ENCODE peak calls at places on chromosome 3, in ten cellular contexts. Q, X, L, H, C, W, S, V, T and A are unnamed samples.

GRCh38 chr3:32258869-32259268 is 20.4 kb downstream of the CMTM8 start:
- DNase-seq in Q (no peak), X (no peak), L (no peak), H (no peak), C (no peak), W (no peak), S (no peak), V (no peak), T (no peak), A (no peak)

GRCh38 chr3:190258634-190259033 is 63.6 kb downstream of the CLDN1 start:
- DNase-seq in Q (no peak), X (no peak), L (no peak), H (no peak), C (no peak), W (no peak), S (peak), V (no peak), T (no peak), A (no peak)

GRCh38 chr3:156483426-156483825 is 71.5 kb downstream of the SSR3 start:
- DNase-seq in Q (no peak), X (no peak), L (no peak), H (no peak), C (no peak), W (peak), S (no peak), V (no peak), T (no peak), A (no peak)

GRCh38 chr3:112111785-112112402 is 21.2 kb downstream of the GCSAM start:
- DNase-seq in Q (no peak), X (no peak), L (peak), H (peak), C (peak), W (peak), S (peak), V (no peak), T (no peak), A (peak)

GRCh38 chr3:188321258-188321657 is 167.3 kb downstream of the LPP start:
- DNase-seq in Q (no peak), X (no peak), L (no peak), H (no peak), C (no peak), W (no peak), S (no peak), V (no peak), T (no peak), A (peak)

GRCh38 chr3:193589616-193590015 is 3.4 kb upstream of the OPA1 start:
- DNase-seq in Q (no peak), X (no peak), L (no peak), H (no peak), C (no peak), W (no peak), S (no peak), V (no peak), T (no peak), A (no peak)

GRCh38 chr3:120641696-120642246 is 40.3 kb downstream of the HGD start:
- DNase-seq in Q (no peak), X (no peak), L (no peak), H (no peak), C (no peak), W (no peak), S (no peak), V (no peak), T (no peak), A (no peak)

GRCh38 chr3:22940285-22940684 is 262.8 kb upstream of the UBE2E2 start:
- DNase-seq in Q (no peak), X (no peak), L (no peak), H (no peak), C (no peak), W (no peak), S (no peak), V (no peak), T (no peak), A (no peak)

GRCh38 chr3:148723591-148723990 is 25.9 kb downstream of the AGTR1 start:
- DNase-seq in Q (no peak), X (no peak), L (peak), H (no peak), C (no peak), W (no peak), S (peak), V (no peak), T (no peak), A (no peak)

GRCh38 chr3:179750720-179751328 is 98.0 kb downstream of the USP13 start:
- DNase-seq in Q (no peak), X (no peak), L (peak), H (no peak), C (no peak), W (peak), S (peak), V (no peak), T (no peak), A (no peak)

GRCh38 chr3:12296511-12296910 is 7.6 kb downstream of the PPARG start:
- DNase-seq in Q (no peak), X (no peak), L (no peak), H (no peak), C (no peak), W (no peak), S (no peak), V (no peak), T (no peak), A (no peak)

GRCh38 chr3:129530331-129530761 is 1.9 kb downstream of the RHO start:
- DNase-seq in Q (no peak), X (no peak), L (peak), H (no peak), C (no peak), W (no peak), S (no peak), V (no peak), T (peak), A (no peak)

GRCh38 chr3:123388050-123388449 is 60.8 kb downstream of the ADCY5 start:
- DNase-seq in Q (peak), X (no peak), L (no peak), H (no peak), C (no peak), W (no peak), S (no peak), V (no peak), T (no peak), A (no peak)

GRCh38 chr3:100144255-100144866 is 30.1 kb upstream of the FILIP1L start:
- DNase-seq in Q (no peak), X (no peak), L (no peak), H (no peak), C (no peak), W (no peak), S (no peak), V (no peak), T (no peak), A (no peak)

GRCh38 chr3:65551945-65552344 is 486.8 kb downstream of the MAGI1 start:
- DNase-seq in Q (no peak), X (no peak), L (no peak), H (no peak), C (no peak), W (no peak), S (no peak), V (no peak), T (no peak), A (no peak)

GRCh38 chr3:120982608-120983320 is 74.8 kb downstream of the STXBP5L start:
- DNase-seq in Q (no peak), X (no peak), L (no peak), H (no peak), C (no peak), W (no peak), S (no peak), V (no peak), T (no peak), A (no peak)

GRCh38 chr3:99683465-99683864 is 45.1 kb downstream of the COL8A1 start:
- DNase-seq in Q (no peak), X (no peak), L (no peak), H (no peak), C (no peak), W (no peak), S (no peak), V (no peak), T (no peak), A (no peak)

GRCh38 chr3:127306361-127307112 is 18.7 kb upstream of the PRR20G start:
- DNase-seq in Q (no peak), X (no peak), L (no peak), H (no peak), C (no peak), W (no peak), S (no peak), V (no peak), T (no peak), A (no peak)

GRCh38 chr3:27504749-27505148 is 20.6 kb upstream of the SLC4A7 start:
- DNase-seq in Q (no peak), X (no peak), L (no peak), H (no peak), C (no peak), W (no peak), S (no peak), V (no peak), T (no peak), A (no peak)

GRCh38 chr3:142929109-142929508 is 34.4 kb downstream of the PAQR9 start:
- DNase-seq in Q (no peak), X (no peak), L (peak), H (peak), C (peak), W (peak), S (peak), V (no peak), T (peak), A (no peak)

GRCh38 chr3:133674290-133674912 is 12.7 kb upstream of the TOPBP1 start:
- DNase-seq in Q (no peak), X (no peak), L (no peak), H (no peak), C (no peak), W (no peak), S (no peak), V (no peak), T (peak), A (no peak)

GRCh38 chr3:71498543-71498942 is 85.0 kb downstream of the FOXP1 start:
- DNase-seq in Q (no peak), X (no peak), L (no peak), H (no peak), C (no peak), W (no peak), S (no peak), V (no peak), T (no peak), A (no peak)

GRCh38 chr3:68876112-68876713 is 56.1 kb downstream of the TAFA4 start:
- DNase-seq in Q (no peak), X (no peak), L (peak), H (no peak), C (no peak), W (peak), S (peak), V (no peak), T (no peak), A (peak)

GRCh38 chr3:16768956-16769355 is 115.8 kb upstream of the PLCL2 start:
- DNase-seq in Q (no peak), X (no peak), L (no peak), H (no peak), C (no peak), W (no peak), S (no peak), V (no peak), T (no peak), A (no peak)

GRCh38 chr3:126979076-126979628 is 3.8 kb upstream of the PLXNA1 start:
- DNase-seq in Q (no peak), X (no peak), L (no peak), H (no peak), C (no peak), W (peak), S (peak), V (no peak), T (no peak), A (no peak)

GRCh38 chr3:152834354-152835310 is at the start of gene P2RY1:
- DNase-seq in Q (peak), X (peak), L (peak), H (peak), C (peak), W (peak), S (no peak), V (peak), T (peak), A (peak)
- TF ChIP-seq POLR2A in Q (peak), X (peak), L (no peak), H (peak), C (no peak), W (peak), S (no peak), V (peak), T (peak), A (peak)

DNA sequence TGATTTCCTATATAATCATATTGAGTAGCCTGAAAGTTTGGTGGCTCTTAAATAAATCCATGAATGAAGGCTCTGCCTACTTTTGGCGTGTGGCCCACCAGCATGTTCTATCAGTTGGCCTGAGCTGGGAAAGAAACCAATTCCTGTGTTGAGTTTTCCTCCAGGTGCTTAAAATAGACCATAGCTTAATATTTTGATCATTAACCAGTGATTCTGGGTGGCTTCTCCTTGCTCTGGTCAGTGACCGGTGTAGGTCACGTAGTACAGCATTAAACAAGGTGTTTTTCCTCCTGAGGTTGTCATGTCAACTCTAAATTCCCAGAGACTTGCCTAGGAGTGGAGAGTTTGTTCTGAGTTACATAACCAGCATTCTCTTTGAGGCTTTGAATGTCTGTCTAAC is 1.3 kb downstream of the HHLA2 start:
- DNase-seq in Q (no peak), X (no peak), L (no peak), H (no peak), C (peak), W (no peak), S (no peak), V (no peak), T (no peak), A (no peak)
- H3K27ac ChIP-seq in Q (no peak), X (no peak), L (no peak), H (peak), C (peak), W (no peak), S (no peak), V (no peak), T (no peak), A (no peak)

GRCh38 chr3:14411166-14411526 is 8.7 kb downstream of the SLC6A6 start:
- DNase-seq in Q (no peak), X (no peak), L (peak), H (no peak), C (peak), W (no peak), S (no peak), V (no peak), T (no peak), A (no peak)
- TF ChIP-seq EP300 in Q (no peak), X (no peak), L (no peak), H (no peak), C (no peak), W (no peak), S (no peak), V (no peak), T (no peak), A (no peak)

DNA sequence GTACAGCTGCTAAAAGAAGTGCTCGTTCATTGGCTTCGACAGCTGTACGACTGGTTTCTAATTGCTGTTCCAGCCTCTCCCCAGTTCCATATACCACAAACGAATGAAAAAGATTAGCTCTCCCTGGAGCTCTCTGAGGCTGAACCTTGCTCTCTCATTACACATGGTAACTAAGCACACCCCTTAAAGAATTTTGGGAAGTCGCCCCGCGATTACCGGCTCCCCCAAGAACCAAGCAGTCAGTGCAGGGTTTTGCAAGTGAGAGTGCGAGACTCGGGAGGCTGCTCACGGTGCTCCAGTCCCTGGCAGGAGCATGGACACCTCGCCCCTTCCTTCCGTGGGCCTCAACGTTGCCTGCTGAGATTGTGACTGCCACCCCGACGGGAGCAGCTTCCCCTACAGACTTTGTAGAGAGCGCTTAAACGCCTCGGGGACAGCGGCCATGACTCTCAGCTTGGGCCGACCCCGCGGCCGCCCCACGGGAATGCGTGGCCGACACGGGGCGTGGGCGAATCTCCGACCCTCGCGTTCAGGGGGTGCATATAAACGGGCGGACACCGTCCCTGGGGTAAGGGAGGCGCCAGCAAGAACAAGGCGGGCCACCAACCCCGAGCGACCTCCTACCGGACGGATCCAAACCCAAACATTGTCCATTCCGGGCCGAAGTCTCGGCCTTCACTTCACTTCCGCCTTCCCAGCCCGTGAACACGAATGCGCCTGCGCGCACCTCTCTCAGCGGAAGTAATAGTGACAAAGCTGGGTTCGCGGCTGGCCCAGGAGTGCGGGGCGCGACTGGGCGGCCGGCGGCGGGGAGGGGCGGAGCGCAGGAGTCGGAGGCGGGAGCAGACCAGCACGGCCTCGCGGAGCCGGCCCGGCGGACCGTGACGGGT is at the start of gene ATP2C1:
- DNase-seq in Q (peak), X (peak), L (peak), H (peak), C (peak), W (peak), S (peak), V (peak), T (peak), A (peak)
- TF ChIP-seq POLR2A in Q (peak), X (peak), L (peak), H (peak), C (peak), W (peak), S (peak), V (peak), T (no peak), A (peak)